ENCODE peak calls at places on chromosomes 4 and X, in four cellular contexts. G is HepG2, J is K562, Q is GM12878. S is an unnamed sample.
A peak's percentile ranks its signal among the peaks of the same experiment; 100 is the strongest.

GRCh38 chr4:152784490-152785195 is 4.9 kb downstream of the ARFIP1 start:
- DNase-seq in Q (no peak), J (peak; percentile 34), G (peak; percentile 5), S (peak; percentile 69)

GRCh38 chrX:121356850-121357171 is 309.4 kb downstream of the GLUD2 start:
- DNase-seq in J (no peak), G (no peak), Q (no peak), S (no peak)

GRCh38 chr4:107856901-107857300 is 32.2 kb downstream of the SGMS2 start:
- DNase-seq in J (no peak), G (no peak), Q (no peak), S (no peak)

GRCh38 chrX:139287155-139287924 is 243.2 kb upstream of the F9 start:
- DNase-seq in G (peak; percentile 3), J (no peak), Q (no peak), S (no peak)

GRCh38 chrX:132023896-132024386 is 839 bp downstream of the STK26 start:
- DNase-seq in G (no peak), Q (no peak), J (peak; percentile 9), S (no peak)

GRCh38 chrX:123818243-123818642 is 41.6 kb upstream of the XIAP start:
- DNase-seq in G (peak; percentile 63), J (no peak), Q (no peak), S (no peak)

GRCh38 chr4:168614316-168615057 is 117.6 kb downstream of the PALLD start:
- DNase-seq in Q (no peak), G (no peak), J (no peak), S (no peak)

GRCh38 chr4:6916587-6917444 is 7.2 kb downstream of the TBC1D14 start:
- DNase-seq in Q (no peak), G (no peak), J (peak; percentile 81), S (no peak)

GRCh38 chrX:49309401-49309981 is 6.0 kb downstream of the GAGE10 start:
- DNase-seq in G (no peak), J (no peak), Q (no peak), S (no peak)

GRCh38 chr4:2860391-2861348 is 17.0 kb downstream of the ADD1 start:
- DNase-seq in J (no peak), Q (no peak), G (peak; percentile 95), S (no peak)

GRCh38 chrX:152450076-152450475 is 1.0 kb downstream of the GABRA3 start:
- DNase-seq in J (no peak), G (no peak), Q (no peak), S (no peak)

GRCh38 chrX:104168127-104168526 is 1.9 kb downstream of the FAM199X start:
- DNase-seq in J (no peak), Q (no peak), G (no peak), S (no peak)

GRCh38 chr4:163623787-163624186 is 129.3 kb downstream of the TMA16 start:
- DNase-seq in G (no peak), J (no peak), Q (no peak), S (no peak)

GRCh38 chrX:40360557-40360956 is 220.2 kb upstream of the ATP6AP2 start:
- DNase-seq in G (no peak), Q (no peak), J (no peak), S (no peak)

GRCh38 chrX:16239211-16239610 is 71.9 kb downstream of the MAGEB17 start:
- DNase-seq in Q (peak; percentile 35), J (no peak), G (no peak), S (no peak)

GRCh38 chr4:171880136-171880535 is 66.9 kb downstream of the GALNTL6 start:
- DNase-seq in Q (no peak), G (no peak), J (no peak), S (no peak)

GRCh38 chrX:18855919-18856644 is 127.8 kb downstream of the PHKA2 start:
- DNase-seq in Q (peak; percentile 90), G (no peak), J (no peak), S (no peak)

GRCh38 chr4:101678180-101678579 is 112.3 kb upstream of the BANK1 start:
- DNase-seq in J (no peak), G (no peak), Q (no peak), S (no peak)

GRCh38 chr4:71553605-71554004 is 214.8 kb downstream of the SLC4A4 start:
- DNase-seq in Q (no peak), J (peak; percentile 25), G (no peak), S (peak; percentile 35)

GRCh38 chrX:154040307-154040756 is 20.6 kb upstream of the IRAK1 start:
- DNase-seq in J (no peak), Q (no peak), G (peak; percentile 64), S (no peak)

GRCh38 chr4:147312376-147313046 is 168.4 kb upstream of the EDNRA start:
- DNase-seq in Q (no peak), J (no peak), G (no peak), S (peak; percentile 27)

GRCh38 chrX:40169193-40170086 is 71.7 kb upstream of the BCOR start:
- DNase-seq in J (peak; percentile 62), G (peak; percentile 70), Q (no peak), S (no peak)

GRCh38 chrX:6708676-6709075 is 173.8 kb upstream of the VCX3A start:
- DNase-seq in Q (no peak), J (no peak), G (no peak), S (no peak)

GRCh38 chr4:103915224-103915869 is 195.6 kb upstream of the TACR3 start:
- DNase-seq in Q (peak; percentile 16), J (peak; percentile 8), G (peak; percentile 15), S (peak; percentile 16)

GRCh38 chr4:6901669-6902317 is 7.8 kb upstream of the TBC1D14 start:
- DNase-seq in G (no peak), Q (no peak), J (no peak), S (no peak)

GRCh38 chr4:108700358-108700757 is 50.0 kb downstream of the OSTC start:
- DNase-seq in G (no peak), J (no peak), Q (no peak), S (no peak)

GRCh38 chr4:108044951-108045686 is 55.4 kb downstream of the HADH start:
- DNase-seq in J (no peak), Q (no peak), G (no peak), S (no peak)

GRCh38 chr4:184648220-184649025 is 824 bp downstream of the CASP3 start:
- DNase-seq in Q (no peak), G (peak; percentile 34), J (no peak), S (no peak)

GRCh38 chr4:3168029-3168428 is 80.9 kb upstream of the MSANTD1 start:
- DNase-seq in G (no peak), J (no peak), Q (peak; percentile 8), S (no peak)

GRCh38 chr4:103482471-103482870 is 237.3 kb downstream of the TACR3 start:
- DNase-seq in G (no peak), J (no peak), Q (no peak), S (no peak)

GRCh38 chr4:127732623-127733199 is 2.5 kb downstream of the SLC25A31 start:
- DNase-seq in G (peak; percentile 35), J (no peak), Q (peak; percentile 12), S (peak; percentile 26)

GRCh38 chr4:132332932-132333722 is 816.0 kb upstream of the PCDH10 start:
- DNase-seq in Q (no peak), J (peak; percentile 11), G (peak; percentile 3), S (peak; percentile 9)
- TF ChIP-seq FOXK2 in Q (no peak), J (no peak), G (no peak), S (no peak)

GRCh38 chr4:24210332-24210902 is 320.6 kb upstream of the PPARGC1A start:
- DNase-seq in J (no peak), G (no peak), Q (no peak), S (no peak)

GRCh38 chr4:24214796-24215195 is 324.9 kb upstream of the PPARGC1A start:
- DNase-seq in J (no peak), Q (no peak), G (no peak), S (no peak)

GRCh38 chr4:24211821-24212220 is 322.0 kb upstream of the PPARGC1A start:
- DNase-seq in J (no peak), G (no peak), Q (no peak), S (no peak)

GRCh38 chr4:24212642-24213041 is 322.8 kb upstream of the PPARGC1A start:
- DNase-seq in Q (no peak), G (no peak), J (no peak), S (no peak)

DNA sequence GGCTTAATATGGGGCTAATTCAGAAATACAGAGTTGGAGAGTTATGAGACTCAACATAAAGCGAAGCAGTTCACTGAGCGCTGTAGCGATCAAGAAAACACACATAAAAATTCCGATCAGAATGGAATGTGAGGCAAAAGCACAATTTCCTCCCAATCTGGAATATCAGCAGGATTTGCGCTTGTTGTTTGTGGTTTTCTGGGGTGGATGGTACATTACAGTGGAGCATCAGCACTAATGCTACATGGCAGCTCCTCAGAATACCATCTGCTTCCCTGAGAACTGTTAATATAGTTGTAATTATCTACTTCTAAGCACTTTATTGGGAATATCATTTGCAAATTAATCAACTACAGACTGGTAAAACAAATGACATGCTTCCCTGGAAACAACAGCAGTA is 324.1 kb upstream of the PPARGC1A start:
- DNase-seq in J (no peak), G (no peak), Q (no peak), S (no peak)
- TF ChIP-seq FOXK2 in J (no peak), G (no peak), Q (no peak), S (no peak)

GRCh38 chrX:68735266-68735665 is 87.8 kb downstream of the STARD8 start:
- DNase-seq in G (no peak), Q (no peak), J (no peak), S (no peak)

GRCh38 chrX:68731254-68731653 is 83.8 kb downstream of the STARD8 start:
- DNase-seq in Q (no peak), G (no peak), J (no peak), S (no peak)

GRCh38 chrX:68728186-68728585 is 80.7 kb downstream of the STARD8 start:
- DNase-seq in Q (no peak), G (no peak), J (no peak), S (no peak)

GRCh38 chrX:68727696-68728095 is 80.2 kb downstream of the STARD8 start:
- DNase-seq in G (no peak), Q (no peak), J (no peak), S (no peak)

DNA sequence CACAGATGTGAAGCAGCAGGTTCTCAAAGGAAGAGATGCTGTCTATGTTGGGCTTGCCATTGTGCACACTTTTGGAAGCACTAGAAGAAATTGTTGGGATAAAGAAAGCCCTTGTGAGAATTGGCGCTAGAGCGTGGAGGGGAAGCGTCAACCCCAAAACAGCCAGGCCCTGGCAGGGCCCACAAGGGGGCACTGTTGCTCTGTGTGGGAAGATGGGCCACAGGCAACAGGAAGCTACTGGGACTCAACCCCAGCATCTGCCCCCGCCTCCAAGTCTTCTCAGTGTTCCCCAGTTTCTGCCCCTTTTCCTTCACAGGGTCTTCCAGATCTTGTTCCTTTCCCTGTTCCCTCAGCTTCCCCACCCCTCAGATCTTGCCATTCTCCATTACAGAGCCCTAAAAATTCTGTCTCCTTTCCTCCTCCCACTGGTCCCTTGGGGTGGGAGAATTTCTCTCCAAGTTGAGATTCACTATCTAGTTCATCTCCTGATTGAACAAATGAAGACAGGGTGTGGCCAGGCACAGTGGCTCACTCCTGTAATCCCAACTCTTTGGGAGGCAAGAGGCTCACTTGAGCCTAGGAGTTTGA is 85.5 kb downstream of the STARD8 start:
- DNase-seq in Q (no peak), G (peak; percentile 19), J (peak; percentile 70), S (peak; percentile 82)
- TF ChIP-seq FOXK2 in Q (no peak), G (no peak), J (no peak), S (no peak)

GRCh38 chrX:50751091-50751490 is 62.9 kb downstream of the SHROOM4 start:
- DNase-seq in J (no peak), Q (no peak), G (no peak), S (no peak)

DNA sequence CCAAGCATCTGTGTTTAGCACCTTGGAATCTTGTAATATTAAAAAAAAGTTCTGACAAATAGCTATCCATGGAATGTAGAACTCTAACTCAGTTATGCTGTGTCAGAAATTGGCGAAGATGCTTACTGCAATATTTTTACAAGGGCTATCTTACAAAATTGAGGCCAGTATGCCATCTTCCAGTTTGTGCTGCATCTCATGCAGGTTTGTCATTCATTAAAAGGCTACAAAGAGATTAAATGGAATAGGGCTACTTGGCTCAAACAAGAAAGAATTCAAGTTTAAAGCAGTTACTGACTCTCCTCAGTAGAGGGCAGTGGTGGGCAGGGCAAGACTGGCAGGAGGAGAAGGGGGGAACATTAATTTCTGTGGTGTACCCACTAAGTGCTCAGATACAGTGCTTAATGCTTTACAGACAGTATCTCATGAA is 66.5 kb downstream of the SHROOM4 start:
- DNase-seq in Q (no peak), J (peak; percentile 30), G (peak; percentile 3), S (peak; percentile 40)
- TF ChIP-seq FOXK2 in Q (no peak), J (no peak), G (no peak), S (no peak)